ENCODE peak calls at places on chromosomes 7 and 10, in five cellular contexts. H is SHP77 treated with DMSO at 0.1 percent for 48 hours, N is ELR, S is epithelial cell of esophagus, C is nephron progenitor cell. E is an unnamed sample.

GRCh38 chr7:148110097-148110868 is 480.3 kb upstream of the C7orf33 start:
- DNase-seq in H (no peak), N (peak), S (no peak), C (no peak), E (no peak)

GRCh38 chr7:151851160-151851751 is 25.7 kb downstream of the PRKAG2 start:
- DNase-seq in H (no peak), N (no peak), S (peak), C (no peak), E (peak)

GRCh38 chr10:47384148-47384921 is at the start of gene ZNF488:
- DNase-seq in H (peak), N (peak), S (peak), C (peak), E (peak)

GRCh38 chr10:43407148-43407575 is 1.8 kb downstream of the HNRNPF start:
- DNase-seq in H (no peak), N (peak), S (peak), C (peak), E (peak)

GRCh38 chr10:33559105-33559504 is 224.6 kb upstream of the NRP1 start:
- DNase-seq in H (no peak), N (peak), S (peak), C (no peak), E (no peak)

GRCh38 chr10:89206402-89207180 is 526 bp downstream of the CH25H start:
- DNase-seq in H (no peak), N (peak), S (peak), C (peak), E (no peak)

GRCh38 chr7:33916357-33917081 is 11.2 kb downstream of the BMPER start:
- DNase-seq in H (no peak), N (peak), S (no peak), C (no peak), E (no peak)

GRCh38 chr7:41817386-41817785 is 114.5 kb upstream of the INHBA start:
- DNase-seq in H (no peak), N (peak), S (peak), C (no peak), E (no peak)

GRCh38 chr10:11154333-11154732 is 136.7 kb downstream of the CELF2 start:
- DNase-seq in H (no peak), N (no peak), S (no peak), C (no peak), E (no peak)

GRCh38 chr7:24199978-24200377 is 84.0 kb upstream of the NPY start:
- DNase-seq in H (no peak), N (peak), S (no peak), C (no peak), E (no peak)